ENCODE peak calls at places on chromosomes 6 and 20, in eight cellular contexts. R is NCI-H1092 treated with DMSO at 0.1 percent for 48 hours; L is NCI-H748 treated with DMSO at 0.1 percent for 48 hours; V is ureter; B is iris pigment epithelial cell; Q is NCI-H526; T is left colon; J is activated CD4-positive, alpha-beta T cell treated with anti-CD3 and anti-CD28 coated beads, Interleukin-2, amount 10 ng/mL, durations not matched to agents 7 days and 5 days. G is an unnamed sample.
A peak's percentile ranks its signal among the peaks of the same experiment; 100 is the strongest.

GRCh38 chr20:51386586-51386985 is 155.9 kb downstream of the NFATC2 start:
- DNase-seq in R (no peak), L (no peak), V (no peak), B (no peak), Q (peak; percentile 83), T (no peak), J (peak; percentile 23), G (no peak)

GRCh38 chr6:32154514-32155161 is 697 bp downstream of the PPT2 start:
- DNase-seq in R (peak; percentile 53), L (peak; percentile 70), V (peak; percentile 78), B (peak; percentile 73), Q (peak; percentile 83), T (peak; percentile 86), J (peak; percentile 77), G (peak; percentile 80)

GRCh38 chr20:20741067-20742045 is 28.9 kb upstream of the RALGAPA2 start:
- DNase-seq in R (peak; percentile 80), L (no peak), V (no peak), B (no peak), Q (no peak), T (no peak), J (no peak), G (no peak)

GRCh38 chr6:37538107-37538506 is 38.4 kb upstream of the CCDC167 start:
- DNase-seq in R (no peak), L (peak; percentile 10), V (no peak), B (no peak), Q (peak; percentile 26), T (no peak), J (no peak), G (no peak)

GRCh38 chr6:93407186-93407585 is 12.2 kb downstream of the EPHA7 start:
- DNase-seq in R (peak; percentile 46), L (peak; percentile 52), V (no peak), B (peak; percentile 50), Q (no peak), T (no peak), J (no peak), G (no peak)

GRCh38 chr6:31478186-31478950 is 19.6 kb upstream of the MICB start:
- DNase-seq in R (no peak), L (no peak), V (no peak), B (no peak), Q (no peak), T (no peak), J (peak; percentile 4), G (no peak)

GRCh38 chr20:57652865-57653545 is 32.8 kb upstream of the ZBP1 start:
- DNase-seq in R (no peak), L (no peak), V (peak; percentile 38), B (no peak), Q (no peak), T (no peak), J (no peak), G (peak; percentile 33)

GRCh38 chr6:39841291-39841690 is 49.1 kb downstream of the DAAM2 start:
- DNase-seq in R (no peak), L (no peak), V (no peak), B (peak; percentile 5), Q (no peak), T (no peak), J (no peak), G (no peak)

GRCh38 chr6:30386166-30386565 is 41.2 kb downstream of the RPP21 start:
- DNase-seq in R (no peak), L (no peak), V (no peak), B (no peak), Q (no peak), T (no peak), J (no peak), G (no peak)

GRCh38 chr6:36769676-36770499 is 69.4 kb downstream of the CPNE5 start:
- DNase-seq in R (no peak), L (no peak), V (no peak), B (peak; percentile 24), Q (peak; percentile 52), T (no peak), J (peak; percentile 33), G (peak; percentile 41)

GRCh38 chr6:154719433-154719832 is 13.8 kb upstream of the SCAF8 start:
- DNase-seq in R (no peak), L (no peak), V (no peak), B (no peak), Q (no peak), T (no peak), J (no peak), G (no peak)

GRCh38 chr6:122014961-122015360 is 384.5 kb upstream of the HSF2 start:
- DNase-seq in R (no peak), L (no peak), V (no peak), B (peak; percentile 88), Q (no peak), T (no peak), J (no peak), G (no peak)

GRCh38 chr6:39092124-39092523 is 22.9 kb downstream of the SAYSD1 start:
- DNase-seq in R (peak; percentile 85), L (peak; percentile 70), V (no peak), B (no peak), Q (peak; percentile 60), T (no peak), J (no peak), G (no peak)

GRCh38 chr6:2986722-2987196 is 12.9 kb upstream of the NQO2 start:
- DNase-seq in R (no peak), L (no peak), V (peak; percentile 61), B (peak; percentile 47), Q (no peak), T (no peak), J (no peak), G (no peak)

GRCh38 chr20:6632187-6632586 is 135.3 kb upstream of the BMP2 start:
- DNase-seq in R (no peak), L (no peak), V (no peak), B (peak; percentile 4), Q (peak; percentile 26), T (no peak), J (no peak), G (no peak)

GRCh38 chr20:3622411-3622810 is 40.8 kb downstream of the GFRA4 start:
- DNase-seq in R (no peak), L (no peak), V (no peak), B (no peak), Q (no peak), T (no peak), J (no peak), G (no peak)

GRCh38 chr6:22248513-22249308 is 48.1 kb downstream of the PRL start:
- DNase-seq in R (no peak), L (no peak), V (no peak), B (peak; percentile 93), Q (no peak), T (no peak), J (no peak), G (no peak)

GRCh38 chr6:39370021-39370420 is 47.5 kb upstream of the KCNK16 start:
- DNase-seq in R (no peak), L (no peak), V (no peak), B (peak; percentile 14), Q (no peak), T (no peak), J (no peak), G (no peak)

GRCh38 chr6:169566961-169567360 is 134.9 kb downstream of the WDR27 start:
- DNase-seq in R (no peak), L (no peak), V (no peak), B (no peak), Q (no peak), T (no peak), J (no peak), G (no peak)

GRCh38 chr6:21594427-21595264 is 1.1 kb downstream of the SOX4 start:
- DNase-seq in R (peak; percentile 25), L (no peak), V (peak; percentile 70), B (peak; percentile 78), Q (peak; percentile 77), T (peak; percentile 44), J (peak; percentile 47), G (no peak)

GRCh38 chr6:108655840-108656650 is 95.3 kb downstream of the FOXO3 start:
- DNase-seq in R (peak; percentile 28), L (no peak), V (no peak), B (peak; percentile 83), Q (peak; percentile 30), T (no peak), J (no peak), G (no peak)

GRCh38 chr6:170132561-170132991 is 158.3 kb downstream of the DLL1 start:
- DNase-seq in R (no peak), L (no peak), V (no peak), B (no peak), Q (no peak), T (peak; percentile 16), J (no peak), G (no peak)

GRCh38 chr6:52577022-52577777 is at the start of gene TRAM2:
- DNase-seq in R (peak; percentile 57), L (peak; percentile 66), V (peak; percentile 82), B (peak; percentile 81), Q (peak; percentile 92), T (peak; percentile 79), J (peak; percentile 73), G (peak; percentile 95)

GRCh38 chr6:28707387-28708282 is 182.0 kb downstream of the GPX5 start:
- DNase-seq in R (no peak), L (no peak), V (no peak), B (no peak), Q (no peak), T (no peak), J (no peak), G (no peak)